ENCODE peak calls at places on chromosomes 1 and 21, in five cellular contexts. K, D, G, M and L are unnamed samples.
A peak's percentile ranks its signal among the peaks of the same experiment; 100 is the strongest.

GRCh38 chr1:40838980-40839942 is 22.9 kb downstream of the CITED4 start:
- DNase-seq in K (no peak), D (no peak), G (peak; percentile 15), M (no peak), L (no peak)

GRCh38 chr1:57411262-57411661 is 12.6 kb downstream of the DAB1 start:
- DNase-seq in K (peak; percentile 45), D (peak; percentile 23), G (no peak), M (no peak), L (no peak)

GRCh38 chr1:152495066-152495675 is 15.4 kb upstream of the LCE5A start:
- DNase-seq in K (no peak), D (peak; percentile 32), G (no peak), M (no peak), L (no peak)

GRCh38 chr1:209490013-209490412 is 93.5 kb upstream of the CAMK1G start:
- DNase-seq in K (no peak), D (peak; percentile 57), G (no peak), M (no peak), L (no peak)

GRCh38 chr1:242011879-242012674 is 13.2 kb upstream of the MAP1LC3C start:
- DNase-seq in K (no peak), D (peak; percentile 43), G (no peak), M (no peak), L (no peak)

GRCh38 chr21:35203093-35204021 is 154.3 kb upstream of the RUNX1 start:
- DNase-seq in K (no peak), D (peak; percentile 84), G (no peak), M (no peak), L (no peak)

GRCh38 chr1:196309386-196309785 is 298.9 kb downstream of the KCNT2 start:
- DNase-seq in K (no peak), D (peak; percentile 43), G (no peak), M (no peak), L (no peak)

GRCh38 chr1:244833734-244834595 is 1.5 kb upstream of the COX20 start:
- DNase-seq in K (peak; percentile 71), D (peak; percentile 67), G (peak; percentile 66), M (peak; percentile 44), L (peak; percentile 68)

GRCh38 chr1:230120949-230121381 is 53.9 kb downstream of the GALNT2 start:
- DNase-seq in K (no peak), D (peak; percentile 47), G (no peak), M (no peak), L (no peak)

GRCh38 chr21:43365611-43366426 is 61.1 kb downstream of the SIK1 start:
- DNase-seq in K (no peak), D (no peak), G (no peak), M (no peak), L (no peak)

GRCh38 chr21:36480618-36481017 is 696 bp upstream of the CLDN14 start:
- DNase-seq in K (no peak), D (no peak), G (no peak), M (no peak), L (no peak)

GRCh38 chr1:151993084-151993733 is 450 bp downstream of the S100A10 start:
- DNase-seq in K (peak; percentile 55), D (peak; percentile 34), G (peak; percentile 64), M (no peak), L (no peak)